ENCODE peak calls at places on chromosomes 16 and 17, in eight cellular contexts. E is stimulated activated CD4-positive, alpha-beta T cell treated with anti-CD3 and anti-CD28 coated beads, Interleukin-4, amount 100 ng/mL, for 48 hours; Y is stromal cell of bone marrow; T is epithelial cell of prostate; W is T-cell; P is lung; J is EL; O is RPMI7951. Z is an unnamed sample.

GRCh38 chr17:38451840-38452529 is 23.7 kb downstream of the ARHGAP23 start:
- DNase-seq in E (no peak), Y (peak; percentile 52), T (no peak), W (no peak), P (no peak), J (peak; percentile 98), O (peak; percentile 60), Z (no peak)

GRCh38 chr16:54843424-54843750 is 87.3 kb upstream of the IRX5 start:
- DNase-seq in E (no peak), Y (no peak), T (no peak), W (no peak), P (no peak), J (no peak), O (no peak), Z (no peak)

GRCh38 chr17:58331815-58332719 is 3.5 kb upstream of the TSPOAP1 start:
- DNase-seq in E (peak; percentile 90), Y (no peak), T (no peak), W (peak; percentile 77), P (peak; percentile 74), J (no peak), O (no peak), Z (no peak)

GRCh38 chr16:31355701-31356100 is 725 bp downstream of the ITGAX start:
- DNase-seq in E (no peak), Y (no peak), T (no peak), W (no peak), P (no peak), J (no peak), O (no peak), Z (no peak)

GRCh38 chr17:64354824-64355535 is 35.7 kb downstream of the PECAM1 start:
- DNase-seq in E (no peak), Y (peak; percentile 85), T (no peak), W (no peak), P (no peak), J (no peak), O (peak; percentile 33), Z (no peak)

GRCh38 chr17:74785981-74786360 is 9.8 kb upstream of the NAT9 start:
- DNase-seq in E (no peak), Y (no peak), T (no peak), W (no peak), P (no peak), J (no peak), O (no peak), Z (no peak)

GRCh38 chr16:57871457-57871856 is 69.2 kb upstream of the KIFC3 start:
- DNase-seq in E (no peak), Y (peak; percentile 31), T (no peak), W (no peak), P (no peak), J (peak; percentile 82), O (peak; percentile 46), Z (no peak)

GRCh38 chr17:16933317-16934132 is 38.4 kb downstream of the TNFRSF13B start:
- DNase-seq in E (no peak), Y (no peak), T (no peak), W (no peak), P (no peak), J (no peak), O (peak; percentile 40), Z (no peak)

GRCh38 chr17:42248351-42249179 is 27.6 kb downstream of the STAT5B start:
- DNase-seq in E (peak; percentile 37), Y (peak; percentile 81), T (no peak), W (peak; percentile 82), P (peak; percentile 73), J (peak; percentile 70), O (peak; percentile 86), Z (peak; percentile 86)

GRCh38 chr17:62875296-62875695 is 67.2 kb upstream of the MARCHF10 start:
- DNase-seq in E (no peak), Y (no peak), T (no peak), W (no peak), P (no peak), J (no peak), O (no peak), Z (no peak)

GRCh38 chr17:77380411-77381184 is 239.8 kb downstream of the SEC14L1 start:
- DNase-seq in E (no peak), Y (no peak), T (no peak), W (no peak), P (no peak), J (no peak), O (no peak), Z (no peak)

GRCh38 chr16:66899310-66899944 is 19.1 kb downstream of the PDP2 start:
- DNase-seq in E (no peak), Y (no peak), T (no peak), W (no peak), P (no peak), J (no peak), O (peak; percentile 38), Z (no peak)